ENCODE peak calls at places on chromosomes 4 and X, in four cellular contexts. X, P, G and W are unnamed samples. For H3K27me3 and H3K36me3, the result is how much of the 10 kb centered on the place peaks cover.

GRCh38 chrX:66915893-66916292 is 277.0 kb upstream of the EDA2R start:
- DNase-seq in G (no peak), P (peak), X (no peak), W (no peak)

GRCh38 chr4:7156273-7157139 is 35.8 kb upstream of the SORCS2 start:
- DNase-seq in X (no peak), G (peak), P (peak), W (peak)

GRCh38 chr4:158871050-158871724 is 102.4 kb downstream of the FNIP2 start:
- DNase-seq in G (no peak), X (no peak), P (no peak), W (no peak)

GRCh38 chr4:7327341-7327885 is 107.3 kb downstream of the PSAPL1 start:
- DNase-seq in P (no peak), G (no peak), X (no peak), W (no peak)

GRCh38 chrX:5753291-5753690 is 475.4 kb downstream of the NLGN4X start:
- DNase-seq in P (no peak), X (no peak), G (no peak), W (no peak)

GRCh38 chr4:48329976-48330375 is 11.4 kb upstream of the SLAIN2 start:
- DNase-seq in X (no peak), P (no peak), G (no peak), W (no peak)

GRCh38 chr4:106583567-106583966 is 215.0 kb upstream of the GIMD1 start:
- DNase-seq in G (no peak), P (peak), X (no peak), W (no peak)

GRCh38 chr4:10117424-10118354 is 1.1 kb upstream of the WDR1 start:
- DNase-seq in G (no peak), X (no peak), P (peak), W (peak)

GRCh38 chr4:80365928-80366327 is 30.4 kb downstream of the CFAP299 start:
- DNase-seq in P (peak), G (no peak), X (peak), W (peak)

GRCh38 chrX:140918398-140919043 is 83.9 kb upstream of the SPANXB1 start:
- DNase-seq in G (no peak), P (peak), X (no peak), W (peak)

GRCh38 chr4:1002131-1002630 is 9.0 kb upstream of the SLC26A1 start:
- DNase-seq in P (peak), G (peak), X (no peak), W (peak)

GRCh38 chr4:99156992-99157391 is 12.9 kb upstream of the ADH4 start:
- DNase-seq in P (no peak), X (no peak), G (no peak), W (no peak)

GRCh38 chr4:836003-836511 is 10.1 kb upstream of the CPLX1 start:
- DNase-seq in X (no peak), P (no peak), G (no peak), W (peak)

GRCh38 chr4:73964862-73965611 is 16.8 kb downstream of the PF4 start:
- DNase-seq in X (no peak), P (peak), G (no peak), W (peak)

GRCh38 chr4:129164243-129164642 is 68.3 kb downstream of the C4orf33 start:
- DNase-seq in X (no peak), P (no peak), G (no peak), W (no peak)

GRCh38 chr4:1325176-1325480 is 21.9 kb upstream of the UVSSA start:
- DNase-seq in X (no peak), G (no peak), P (no peak), W (no peak)

GRCh38 chr4:156803056-156803455 is 168.5 kb downstream of the PDGFC start:
- DNase-seq in X (no peak), P (no peak), G (no peak), W (no peak)

GRCh38 chr4:2852481-2852881 is 8.8 kb downstream of the ADD1 start:
- DNase-seq in P (no peak), G (no peak), X (no peak), W (no peak)

GRCh38 chr4:82900016-82900334 is 560 bp upstream of the THAP9 start:
- DNase-seq in P (peak), X (no peak), G (no peak), W (no peak)

GRCh38 chrX:17030580-17031285 is 84.3 kb downstream of the REPS2 start:
- DNase-seq in G (no peak), P (no peak), X (no peak), W (no peak)

GRCh38 chr4:116529129-116529528 is 556.2 kb downstream of the TRAM1L1 start:
- DNase-seq in P (no peak), X (no peak), G (no peak), W (no peak)

GRCh38 chr4:93855926-93856325 is 27.4 kb downstream of the ATOH1 start:
- DNase-seq in P (no peak), X (no peak), G (no peak), W (no peak)

GRCh38 chrX:107676559-107677378 is 48.5 kb downstream of the PRPS1 start:
- DNase-seq in P (no peak), X (peak), G (peak), W (peak)

GRCh38 chr4:146023334-146023967 is 84.8 kb upstream of the ZNF827 start:
- DNase-seq in X (no peak), G (no peak), P (no peak), W (no peak)

GRCh38 chr4:54433686-54434085 is 204.6 kb downstream of the PDGFRA start:
- DNase-seq in X (no peak), P (peak), G (no peak), W (peak)

GRCh38 chr4:1590244-1590643 is 93.9 kb downstream of the FAM53A start:
- DNase-seq in G (no peak), P (no peak), X (no peak), W (no peak)

GRCh38 chrX:120660638-120661037 is 30.8 kb upstream of the C1GALT1C1 start:
- DNase-seq in G (no peak), X (no peak), P (no peak), W (no peak)

GRCh38 chr4:48778431-48779094 is 1.5 kb downstream of the FRYL start:
- DNase-seq in P (no peak), G (no peak), X (no peak), W (no peak)

GRCh38 chrX:154373340-154374306 is 811 bp downstream of the FLNA start:
- DNase-seq in X (no peak), P (peak), G (peak), W (peak)

GRCh38 chrX:48937065-48937907 is 18.5 kb upstream of the PIM2 start:
- DNase-seq in G (no peak), P (peak), X (peak), W (peak)

GRCh38 chr4:72954811-72955210 is 114.7 kb downstream of the COX18 start:
- DNase-seq in X (no peak), P (no peak), G (no peak), W (no peak)

GRCh38 chr4:181970356-181970755 is 272.8 kb upstream of the TENM3 start:
- DNase-seq in X (no peak), P (no peak), G (no peak), W (no peak)

GRCh38 chr4:184746532-184746870 is 12.6 kb upstream of the CENPU start:
- DNase-seq in P (peak), X (no peak), G (no peak), W (no peak)

GRCh38 chr4:127239902-127240575 is 392.7 kb upstream of the INTU start:
- DNase-seq in X (no peak), P (no peak), G (no peak), W (no peak)

GRCh38 chr4:77176606-77177005 is 19.6 kb downstream of the CCNG2 start:
- DNase-seq in X (no peak), P (no peak), G (no peak), W (no peak)

GRCh38 chr4:77177196-77177595 is 20.2 kb downstream of the CCNG2 start:
- DNase-seq in G (no peak), P (no peak), X (no peak), W (no peak)

GRCh38 chr4:77174426-77174825 is 17.4 kb downstream of the CCNG2 start:
- DNase-seq in P (peak), G (no peak), X (no peak), W (no peak)

GRCh38 chr4:77172336-77172735 is 15.3 kb downstream of the CCNG2 start:
- DNase-seq in G (no peak), P (no peak), X (no peak), W (no peak)

GRCh38 chr4:77175201-77175610 is 18.2 kb downstream of the CCNG2 start:
- DNase-seq in X (no peak), G (no peak), P (peak), W (peak)
- H3K27me3 ChIP-seq in X (under half), G (under half), P (half or more), W (under half)

DNA sequence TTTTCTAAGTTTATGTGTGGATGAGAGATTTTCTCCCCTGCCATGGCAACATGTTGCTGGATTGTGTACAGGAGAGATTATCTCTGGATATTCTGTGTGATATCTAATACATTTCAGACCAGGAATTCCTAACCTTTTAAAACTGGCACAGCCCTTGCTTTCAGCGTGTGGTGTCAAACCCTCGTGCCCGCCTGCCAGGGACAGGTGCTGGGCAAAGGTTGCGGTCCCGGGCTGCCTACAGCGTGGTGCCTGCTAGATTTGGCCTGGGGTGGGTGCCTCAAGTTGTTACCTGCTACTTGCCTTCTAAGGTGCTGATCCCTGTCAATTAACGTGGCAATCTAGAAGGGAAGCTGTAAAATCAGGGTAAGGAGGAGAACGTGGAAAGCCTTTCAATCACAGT is 100.6 kb downstream of the TMEM131L start:
- DNase-seq in G (no peak), X (no peak), P (no peak), W (no peak)
- H3K36me3 ChIP-seq in G (under half), X (under half), P (under half), W (under half)

DNA sequence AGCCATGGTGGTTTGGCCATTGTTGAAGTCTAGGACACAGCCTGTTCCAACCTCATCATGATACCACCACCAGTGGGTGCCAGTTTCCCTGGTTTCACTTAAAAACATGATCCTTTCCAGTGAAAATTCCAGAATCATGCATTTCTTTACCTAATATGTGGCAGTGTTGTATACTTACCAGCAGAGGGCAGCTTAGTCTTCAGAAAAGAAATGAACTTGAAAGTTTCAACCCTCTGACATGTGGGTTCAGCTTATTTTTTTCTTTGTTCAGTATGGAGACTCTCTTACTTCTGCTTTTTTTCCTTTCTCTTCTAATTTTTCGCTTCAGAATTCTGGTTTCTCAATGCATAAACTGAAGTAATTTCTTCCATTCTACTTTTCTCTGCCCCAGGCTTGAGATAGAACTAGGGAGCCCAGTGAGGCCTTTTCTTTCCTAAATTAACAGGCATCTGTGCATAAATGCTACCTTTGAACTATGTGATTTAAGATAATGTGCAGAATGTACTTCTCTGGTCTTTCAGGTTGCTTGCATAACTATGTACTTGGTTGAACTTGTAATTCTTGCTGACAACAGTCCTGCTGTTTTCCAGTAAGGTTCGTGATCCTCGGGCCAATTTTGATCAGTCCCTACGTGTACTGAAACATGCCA is 10.7 kb downstream of the LIAS start:
- DNase-seq in G (no peak), P (peak), X (no peak), W (peak)
- H3K4me3 ChIP-seq in G (no peak), P (no peak), X (no peak), W (no peak)

DNA sequence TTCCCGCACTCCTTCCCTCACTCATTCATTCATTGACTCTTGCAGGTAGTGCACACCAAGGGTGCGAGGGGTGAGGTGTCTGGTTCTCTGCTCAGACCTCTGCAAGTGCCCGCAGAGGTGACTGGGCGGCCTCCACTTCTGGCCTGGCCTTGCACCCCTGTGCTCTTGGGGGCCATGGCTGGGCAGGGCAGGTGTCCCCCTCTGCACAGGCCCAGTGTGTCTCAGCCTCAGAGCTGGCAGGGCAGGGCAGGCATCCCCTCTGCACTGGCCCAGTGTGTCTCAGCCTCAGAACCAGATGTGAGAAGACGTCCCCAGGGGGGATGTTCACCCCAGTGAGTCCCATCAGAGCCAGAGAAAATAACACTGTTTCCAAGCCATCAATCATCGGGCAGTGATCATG is 16.8 kb downstream of the CPZ start:
- DNase-seq in G (no peak), X (no peak), P (no peak), W (no peak)
- H3K27me3 ChIP-seq in G (under half), X (under half), P (under half), W (under half)

DNA sequence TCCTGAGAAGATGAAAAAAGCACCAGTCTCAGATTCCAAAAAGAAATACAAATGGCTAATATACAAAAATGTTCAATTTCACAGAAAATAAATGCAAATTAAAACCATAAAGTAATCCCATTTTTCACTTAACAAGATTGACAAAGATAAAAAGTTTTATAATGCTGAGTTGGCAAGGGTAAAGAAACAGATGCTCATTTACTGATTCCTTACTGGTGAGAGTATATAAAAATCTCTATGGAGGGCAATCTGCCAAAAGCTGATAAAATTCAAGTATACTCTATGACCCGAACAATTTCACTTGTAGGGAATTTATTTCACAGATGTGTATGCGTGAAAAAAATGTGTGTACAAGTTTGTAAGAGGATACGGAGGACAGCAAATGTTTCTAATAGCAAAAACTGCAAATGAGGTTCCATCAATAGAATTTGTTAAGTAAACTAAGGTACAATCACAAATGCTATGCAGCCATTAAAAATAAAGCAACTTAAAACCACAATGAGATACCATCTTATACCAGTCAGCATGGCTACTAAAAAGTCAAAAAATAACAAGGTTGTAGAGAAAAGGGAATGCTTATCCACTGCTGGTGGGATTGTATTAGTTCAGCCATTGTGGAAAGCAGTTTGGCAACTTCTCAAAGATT is 23.5 kb downstream of the DHX15 start:
- DNase-seq in P (no peak), X (no peak), G (no peak), W (no peak)
- H3K36me3 ChIP-seq in P (under half), X (under half), G (under half), W (under half)

GRCh38 chr4:89054627-89055026 is 2.4 kb downstream of the FAM13A start:
- DNase-seq in G (no peak), X (no peak), P (no peak), W (no peak)
- H3K4me3 ChIP-seq in G (no peak), X (no peak), P (peak), W (no peak)